ENCODE peak calls at places on chromosomes 6 and 20, in five cellular contexts. L is heart right ventricle, X is psoas muscle, D is stomach, K is hepatocyte. Q is an unnamed sample.

GRCh38 chr6:1864496-1864895 is 254.8 kb downstream of the FOXC1 start:
- DNase-seq in K (no peak), D (no peak), X (no peak), L (no peak), Q (no peak)

GRCh38 chr6:121237859-121238258 is 96.4 kb downstream of the TBC1D32 start:
- DNase-seq in L (no peak), X (no peak), D (no peak), K (no peak), Q (no peak)

GRCh38 chr20:37193226-37193625 is 13.9 kb upstream of the MROH8 start:
- DNase-seq in D (no peak), L (no peak), K (no peak), X (no peak), Q (no peak)

GRCh38 chr20:47358672-47359532 is 2.4 kb upstream of the ZMYND8 start:
- DNase-seq in L (peak; percentile 84), X (peak; percentile 77), K (peak; percentile 92), D (peak; percentile 91), Q (peak; percentile 92)

GRCh38 chr20:25399038-25399430 is 8.4 kb upstream of the ABHD12 start:
- DNase-seq in D (peak; percentile 45), L (peak; percentile 31), X (no peak), K (peak; percentile 78), Q (no peak)

GRCh38 chr6:130834482-130835251 is 7.5 kb downstream of the SMLR1 start:
- DNase-seq in L (no peak), D (no peak), X (no peak), K (no peak), Q (peak; percentile 75)

GRCh38 chr6:82608777-82609176 is 245.2 kb downstream of the TPBG start:
- DNase-seq in L (no peak), D (no peak), K (no peak), X (no peak), Q (no peak)

GRCh38 chr6:109455161-109455501 is 441 bp downstream of the MICAL1 start:
- DNase-seq in D (no peak), K (peak; percentile 38), X (no peak), L (no peak), Q (no peak)

GRCh38 chr6:10314163-10314955 is 100.5 kb downstream of the TFAP2A start:
- DNase-seq in D (no peak), X (no peak), L (no peak), K (no peak), Q (no peak)

GRCh38 chr6:56851104-56851503 is 103.8 kb upstream of the BEND6 start:
- DNase-seq in D (no peak), K (peak; percentile 33), L (no peak), X (no peak), Q (no peak)

GRCh38 chr6:127164555-127164954 is 46.1 kb downstream of the RSPO3 start:
- DNase-seq in K (no peak), D (no peak), L (no peak), X (no peak), Q (no peak)

GRCh38 chr6:20652276-20652675 is 118.0 kb downstream of the CDKAL1 start:
- DNase-seq in X (no peak), L (no peak), K (no peak), D (no peak), Q (no peak)

GRCh38 chr6:37473364-37474095 is 26.2 kb downstream of the CCDC167 start:
- DNase-seq in L (peak; percentile 77), X (peak; percentile 75), D (peak; percentile 89), K (no peak), Q (peak; percentile 93)

GRCh38 chr20:59611286-59611685 is 6.9 kb downstream of the PHACTR3 start:
- DNase-seq in L (peak; percentile 22), D (no peak), K (no peak), X (no peak), Q (no peak)

GRCh38 chr6:373773-374724 is 17.5 kb upstream of the IRF4 start:
- DNase-seq in L (no peak), D (no peak), X (no peak), K (peak; percentile 56), Q (peak; percentile 49)

GRCh38 chr20:10369723-10370090 is 64.3 kb downstream of the MKKS start:
- DNase-seq in D (peak; percentile 29), X (no peak), L (no peak), K (peak; percentile 17), Q (no peak)

GRCh38 chr6:13355969-13356368 is 27.6 kb upstream of the TBC1D7 start:
- DNase-seq in D (no peak), L (no peak), K (no peak), X (no peak), Q (no peak)

GRCh38 chr20:38148328-38149102 is 16.6 kb downstream of the TGM2 start:
- DNase-seq in X (peak; percentile 33), L (no peak), K (no peak), D (no peak), Q (peak; percentile 35)

DNA sequence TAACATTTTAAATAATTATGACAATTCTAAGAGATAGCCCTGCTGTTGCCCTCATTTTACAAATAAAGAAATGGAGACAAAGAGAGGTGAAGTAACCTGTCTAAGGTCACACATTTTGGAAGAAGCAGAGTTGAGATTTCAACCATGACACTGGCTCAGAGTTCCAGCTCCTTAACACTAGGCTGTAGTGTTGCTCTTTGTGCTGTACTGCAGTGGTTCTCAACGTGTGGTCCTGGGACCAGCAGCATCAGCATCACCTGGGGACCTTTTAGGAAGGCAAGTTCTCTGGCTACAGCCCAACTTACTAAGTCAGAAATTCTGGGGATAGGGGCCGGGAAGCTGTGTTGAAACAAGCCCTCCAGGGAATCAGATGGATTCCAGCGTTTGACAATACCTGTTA is 62.4 kb upstream of the FERMT1 start:
- DNase-seq in L (no peak), X (no peak), K (peak; percentile 11), D (no peak), Q (no peak)
- TF ChIP-seq CTCF in L (no peak), X (no peak), K (peak; percentile 40), D (no peak), Q (peak; percentile 22)

GRCh38 chr6:167957626-167958025 is 39.8 kb upstream of the KIF25 start:
- DNase-seq in K (no peak), L (no peak), D (no peak), X (no peak), Q (no peak)
- H3K27ac ChIP-seq in K (peak overlapping the region; percentile 85), L (peak overlapping the region; percentile 11), D (no peak overlapping the region), X (no peak overlapping the region), Q (no peak overlapping the region)

DNA sequence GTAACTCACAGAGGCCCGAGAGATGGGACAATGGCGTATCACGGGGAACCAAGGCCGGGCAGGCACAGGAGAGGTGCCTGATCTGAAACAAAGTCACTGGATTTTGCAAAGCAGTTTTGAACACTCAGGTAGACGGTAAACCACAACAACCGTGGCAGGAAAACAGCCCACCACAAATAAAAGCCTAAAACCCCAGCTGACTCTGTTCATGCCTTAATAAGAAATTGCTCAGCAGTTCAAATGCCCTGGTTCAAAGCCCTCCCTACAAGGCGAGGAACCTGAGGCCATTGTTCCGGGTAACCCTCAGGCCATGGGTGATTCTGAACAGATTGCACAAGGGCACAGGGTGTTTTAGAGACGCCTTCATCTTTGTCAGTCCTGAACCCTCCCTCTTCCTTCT is 114.2 kb downstream of the MAP3K7 start:
- DNase-seq in K (no peak), X (no peak), L (no peak), D (no peak), Q (no peak)
- H3K4me3 ChIP-seq in K (no peak overlapping the region), X (no peak overlapping the region), L (no peak overlapping the region), D (no peak overlapping the region), Q (no peak overlapping the region)

GRCh38 chr6:17167327-17167979 is 65.6 kb downstream of the STMND1 start:
- DNase-seq in K (peak; percentile 69), D (peak; percentile 53), X (peak; percentile 63), L (peak; percentile 55), Q (peak; percentile 62)
- TF ChIP-seq CTCF in K (peak; percentile 46), D (peak; percentile 30), X (peak; percentile 61), L (peak; percentile 42), Q (peak; percentile 42)

GRCh38 chr6:34218691-34219090 is 18.0 kb upstream of the HMGA1 start:
- DNase-seq in X (no peak), L (no peak), K (no peak), D (no peak), Q (no peak)
- H3K27ac ChIP-seq in X (no peak overlapping the region), L (no peak overlapping the region), K (no peak overlapping the region), D (no peak overlapping the region), Q (no peak overlapping the region)

GRCh38 chr6:26202201-26202611 is 115.0 kb downstream of the HFE start:
- DNase-seq in L (no peak), K (no peak), X (no peak), D (no peak), Q (no peak)
- H3K4me3 ChIP-seq in L (no peak overlapping the region), K (no peak overlapping the region), X (no peak overlapping the region), D (no peak overlapping the region), Q (no peak overlapping the region)

GRCh38 chr20:41746635-41747034 is 128.5 kb upstream of the CHD6 start:
- DNase-seq in L (no peak), X (no peak), D (no peak), K (no peak), Q (no peak)
- TF ChIP-seq CTCF in L (no peak), X (no peak), D (no peak), K (peak; percentile 2), Q (peak; percentile 37)

DNA sequence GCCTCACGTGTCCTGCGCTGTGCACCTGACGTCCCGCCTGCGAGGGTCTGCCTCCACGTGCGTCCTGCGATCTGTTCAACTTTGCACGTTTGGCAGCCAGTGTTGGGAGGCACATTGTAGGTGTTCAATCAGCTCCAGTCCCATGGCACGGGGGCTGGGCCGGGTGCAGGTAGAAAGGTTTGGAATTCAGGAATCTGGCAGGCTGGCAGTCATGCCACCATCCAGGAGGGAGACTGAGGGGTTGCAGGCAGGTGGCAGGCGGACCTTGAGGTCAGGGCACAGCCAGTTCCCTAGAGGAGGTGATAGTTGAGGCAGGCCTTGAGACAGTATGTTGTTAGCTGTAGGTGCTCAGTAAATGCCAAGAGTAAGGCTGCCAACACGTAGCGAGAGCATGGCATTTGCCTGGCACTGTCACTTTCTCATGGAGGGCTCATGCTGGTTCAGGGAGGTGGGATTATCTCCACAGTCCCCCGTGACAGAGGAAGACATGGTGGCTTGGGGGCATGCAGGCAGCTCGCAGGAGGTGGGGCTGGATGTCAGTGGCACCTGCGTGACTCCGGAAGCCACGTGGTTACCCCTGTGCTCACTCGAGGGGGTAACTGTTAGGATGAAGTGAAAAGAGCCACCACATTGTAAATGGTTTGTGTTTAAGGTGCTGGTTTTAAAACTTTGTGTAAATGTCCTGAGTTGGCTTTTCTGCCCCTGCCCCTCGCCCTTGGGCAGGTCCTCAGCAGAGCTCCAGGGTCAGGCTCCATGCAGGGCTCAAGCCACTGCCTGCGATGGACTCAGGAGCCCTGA is 111.8 kb upstream of the FRMD1 start:
- DNase-seq in K (no peak), L (no peak), X (no peak), D (peak; percentile 19), Q (no peak)
- H3K27ac ChIP-seq in K (no peak overlapping the region), L (no peak overlapping the region), X (no peak overlapping the region), D (no peak overlapping the region), Q (no peak overlapping the region)

Q was measured in right lobe of liver.